ENCODE peak calls at places on chromosomes 13 and 19, in seven cellular contexts. One of them, this sample, is unnamed.
A peak's percentile ranks its signal among the peaks of the same experiment; 100 is the strongest.

GRCh38 chr13:97125810-97126738 is 96.1 kb upstream of the MBNL2 start:
- DNase-seq in GM23338: no peak
- DNase-seq in left ventricle myocardium inferior: peak; percentile 23
- DNase-seq in PC-3: peak; percentile 61
- DNase-seq in CD8-positive, alpha-beta T cell: no peak
- DNase-seq in stomach: no peak
- DNase-seq in testis: no peak
- DNase-seq in this sample: peak; percentile 91

GRCh38 chr19:46728693-46729339 is 11.9 kb upstream of the PRKD2 start:
- DNase-seq in GM23338: peak; percentile 85
- DNase-seq in left ventricle myocardium inferior: peak; percentile 80
- DNase-seq in PC-3: peak; percentile 34
- DNase-seq in CD8-positive, alpha-beta T cell: peak; percentile 64
- DNase-seq in stomach: peak; percentile 82
- DNase-seq in testis: peak; percentile 77
- DNase-seq in this sample: peak; percentile 23

GRCh38 chr13:65638572-65639168 is 1591.5 kb downstream of the PCDH9 start:
- DNase-seq in GM23338: peak; percentile 72
- DNase-seq in left ventricle myocardium inferior: no peak
- DNase-seq in PC-3: peak; percentile 56
- DNase-seq in CD8-positive, alpha-beta T cell: no peak
- DNase-seq in stomach: no peak
- DNase-seq in testis: peak; percentile 25
- DNase-seq in this sample: peak; percentile 31

GRCh38 chr13:50529154-50529882 is 314.2 kb downstream of the DLEU7 start:
- DNase-seq in GM23338: no peak
- DNase-seq in left ventricle myocardium inferior: peak; percentile 89
- DNase-seq in PC-3: peak; percentile 14
- DNase-seq in CD8-positive, alpha-beta T cell: no peak
- DNase-seq in stomach: peak; percentile 87
- DNase-seq in testis: peak; percentile 65
- DNase-seq in this sample: peak; percentile 83

GRCh38 chr13:47592256-47592655 is 408.8 kb downstream of the SUCLA2 start:
- DNase-seq in GM23338: no peak
- DNase-seq in left ventricle myocardium inferior: no peak
- DNase-seq in PC-3: no peak
- DNase-seq in CD8-positive, alpha-beta T cell: no peak
- DNase-seq in stomach: no peak
- DNase-seq in testis: no peak
- DNase-seq in this sample: no peak

GRCh38 chr13:33446821-33447481 is 161.4 kb upstream of the STARD13 start:
- DNase-seq in GM23338: no peak
- DNase-seq in left ventricle myocardium inferior: no peak
- DNase-seq in PC-3: peak; percentile 75
- DNase-seq in CD8-positive, alpha-beta T cell: no peak
- DNase-seq in stomach: peak; percentile 62
- DNase-seq in testis: no peak
- DNase-seq in this sample: peak; percentile 53

GRCh38 chr13:95087746-95088305 is 213.4 kb downstream of the ABCC4 start:
- DNase-seq in GM23338: no peak
- DNase-seq in left ventricle myocardium inferior: no peak
- DNase-seq in PC-3: peak; percentile 69
- DNase-seq in CD8-positive, alpha-beta T cell: no peak
- DNase-seq in stomach: no peak
- DNase-seq in testis: no peak
- DNase-seq in this sample: peak; percentile 78

GRCh38 chr19:33035461-33035860 is 29.2 kb downstream of the RHPN2 start:
- DNase-seq in GM23338: no peak
- DNase-seq in left ventricle myocardium inferior: no peak
- DNase-seq in PC-3: no peak
- DNase-seq in CD8-positive, alpha-beta T cell: no peak
- DNase-seq in stomach: no peak
- DNase-seq in testis: no peak
- DNase-seq in this sample: no peak

GRCh38 chr13:40233731-40234195 is 432.7 kb downstream of the FOXO1 start:
- DNase-seq in GM23338: no peak
- DNase-seq in left ventricle myocardium inferior: peak; percentile 68
- DNase-seq in PC-3: no peak
- DNase-seq in CD8-positive, alpha-beta T cell: no peak
- DNase-seq in stomach: no peak
- DNase-seq in testis: peak; percentile 37
- DNase-seq in this sample: peak; percentile 92

GRCh38 chr13:73057284-73058025 is 1.4 kb upstream of the KLF5 start:
- DNase-seq in GM23338: no peak
- DNase-seq in left ventricle myocardium inferior: no peak
- DNase-seq in PC-3: peak; percentile 79
- DNase-seq in CD8-positive, alpha-beta T cell: no peak
- DNase-seq in stomach: no peak
- DNase-seq in testis: no peak
- DNase-seq in this sample: peak; percentile 67

GRCh38 chr19:2385053-2385721 is 25.1 kb downstream of the TMPRSS9 start:
- DNase-seq in GM23338: peak; percentile 91
- DNase-seq in left ventricle myocardium inferior: no peak
- DNase-seq in PC-3: peak; percentile 83
- DNase-seq in CD8-positive, alpha-beta T cell: no peak
- DNase-seq in stomach: no peak
- DNase-seq in testis: peak; percentile 39
- DNase-seq in this sample: peak; percentile 75

GRCh38 chr19:34430738-34431625 is 2.8 kb downstream of the UBA2 start:
- DNase-seq in GM23338: peak; percentile 83
- DNase-seq in left ventricle myocardium inferior: no peak
- DNase-seq in PC-3: peak; percentile 59
- DNase-seq in CD8-positive, alpha-beta T cell: no peak
- DNase-seq in stomach: no peak
- DNase-seq in testis: no peak
- DNase-seq in this sample: peak; percentile 60

DNA sequence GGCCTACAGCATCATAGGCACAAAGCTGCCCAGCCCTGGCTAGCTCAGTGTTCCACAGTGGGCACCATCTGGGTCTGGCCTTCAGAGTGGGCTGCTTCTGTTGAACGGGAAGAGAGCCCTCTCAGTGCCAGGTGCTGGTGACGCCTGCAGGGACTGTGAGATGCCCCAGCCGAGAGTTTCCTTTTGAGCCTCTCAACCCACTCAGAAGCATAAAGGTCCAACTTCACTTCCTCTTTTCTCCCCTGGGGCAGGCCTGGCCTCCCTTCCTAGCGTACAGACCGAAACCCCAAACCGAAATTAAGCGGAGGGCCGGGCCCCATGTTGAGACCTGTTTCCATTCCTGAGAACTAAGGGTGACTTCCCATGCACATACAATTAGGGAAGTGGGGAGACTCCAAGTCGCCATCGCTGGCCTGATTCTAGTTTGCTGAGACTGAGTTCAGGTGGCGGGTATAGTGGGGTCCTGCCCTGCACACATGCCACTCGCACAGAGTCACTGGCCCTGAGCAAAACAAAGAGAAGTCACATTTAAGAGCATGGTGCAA is 6.9 kb downstream of the RAB8A start:
- DNase-seq in GM23338: no peak
- DNase-seq in left ventricle myocardium inferior: no peak
- DNase-seq in PC-3: no peak
- DNase-seq in CD8-positive, alpha-beta T cell: no peak
- DNase-seq in stomach: peak; percentile 52
- DNase-seq in testis: no peak
- DNase-seq in this sample: no peak
- H3K4me3 ChIP-seq in GM23338: no peak overlapping the region
- H3K4me3 ChIP-seq in left ventricle myocardium inferior: no peak overlapping the region
- H3K4me3 ChIP-seq in PC-3: no peak overlapping the region
- H3K4me3 ChIP-seq in CD8-positive, alpha-beta T cell: no peak overlapping the region
- H3K4me3 ChIP-seq in stomach: no peak overlapping the region
- H3K4me3 ChIP-seq in testis: no peak overlapping the region
- H3K4me3 ChIP-seq in this sample: no peak overlapping the region

DNA sequence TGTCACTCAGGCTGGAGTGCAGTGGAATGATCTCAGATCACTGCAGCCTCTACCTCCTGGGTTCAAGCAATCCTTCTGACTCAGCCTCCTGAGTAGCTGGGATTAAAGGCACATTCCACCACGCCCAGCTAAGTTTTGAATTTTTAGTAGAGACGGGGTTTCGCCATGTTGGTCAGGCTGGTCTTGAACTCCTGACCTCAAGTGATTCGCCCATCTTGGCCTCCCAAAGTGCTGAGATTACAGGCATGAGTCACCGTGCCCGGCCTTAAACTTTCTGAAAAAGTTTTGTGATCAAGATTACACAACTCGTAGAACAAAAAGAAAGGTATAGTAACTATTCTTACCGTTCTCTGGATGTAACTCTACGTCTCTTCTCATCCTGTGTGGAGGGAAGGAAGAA is 21.2 kb downstream of the DNMT1 start:
- DNase-seq in GM23338: no peak
- DNase-seq in left ventricle myocardium inferior: no peak
- DNase-seq in PC-3: peak; percentile 57
- DNase-seq in CD8-positive, alpha-beta T cell: no peak
- DNase-seq in stomach: no peak
- DNase-seq in testis: no peak
- DNase-seq in this sample: peak; percentile 26
- TF ChIP-seq CTCF in GM23338: no peak
- TF ChIP-seq CTCF in left ventricle myocardium inferior: no peak
- TF ChIP-seq CTCF in PC-3: no peak
- TF ChIP-seq CTCF in CD8-positive, alpha-beta T cell: no peak
- TF ChIP-seq CTCF in stomach: no peak
- TF ChIP-seq CTCF in testis: no peak
- TF ChIP-seq CTCF in this sample: no peak

GRCh38 chr19:43455321-43456113 is 9.9 kb downstream of the LYPD3 start:
- DNase-seq in GM23338: no peak
- DNase-seq in left ventricle myocardium inferior: no peak
- DNase-seq in PC-3: peak; percentile 47
- DNase-seq in CD8-positive, alpha-beta T cell: no peak
- DNase-seq in stomach: no peak
- DNase-seq in testis: no peak
- DNase-seq in this sample: peak; percentile 30

GRCh38 chr19:43457809-43458208 is 7.6 kb downstream of the LYPD3 start:
- DNase-seq in GM23338: no peak
- DNase-seq in left ventricle myocardium inferior: no peak
- DNase-seq in PC-3: no peak
- DNase-seq in CD8-positive, alpha-beta T cell: no peak
- DNase-seq in stomach: no peak
- DNase-seq in testis: no peak
- DNase-seq in this sample: no peak

GRCh38 chr19:43450545-43450997 is 14.8 kb downstream of the LYPD3 start:
- DNase-seq in GM23338: no peak
- DNase-seq in left ventricle myocardium inferior: no peak
- DNase-seq in PC-3: no peak
- DNase-seq in CD8-positive, alpha-beta T cell: no peak
- DNase-seq in stomach: no peak
- DNase-seq in testis: no peak
- DNase-seq in this sample: peak; percentile 49

GRCh38 chr19:43447655-43448054 is 17.8 kb downstream of the LYPD3 start:
- DNase-seq in GM23338: no peak
- DNase-seq in left ventricle myocardium inferior: no peak
- DNase-seq in PC-3: no peak
- DNase-seq in CD8-positive, alpha-beta T cell: no peak
- DNase-seq in stomach: no peak
- DNase-seq in testis: no peak
- DNase-seq in this sample: no peak

DNA sequence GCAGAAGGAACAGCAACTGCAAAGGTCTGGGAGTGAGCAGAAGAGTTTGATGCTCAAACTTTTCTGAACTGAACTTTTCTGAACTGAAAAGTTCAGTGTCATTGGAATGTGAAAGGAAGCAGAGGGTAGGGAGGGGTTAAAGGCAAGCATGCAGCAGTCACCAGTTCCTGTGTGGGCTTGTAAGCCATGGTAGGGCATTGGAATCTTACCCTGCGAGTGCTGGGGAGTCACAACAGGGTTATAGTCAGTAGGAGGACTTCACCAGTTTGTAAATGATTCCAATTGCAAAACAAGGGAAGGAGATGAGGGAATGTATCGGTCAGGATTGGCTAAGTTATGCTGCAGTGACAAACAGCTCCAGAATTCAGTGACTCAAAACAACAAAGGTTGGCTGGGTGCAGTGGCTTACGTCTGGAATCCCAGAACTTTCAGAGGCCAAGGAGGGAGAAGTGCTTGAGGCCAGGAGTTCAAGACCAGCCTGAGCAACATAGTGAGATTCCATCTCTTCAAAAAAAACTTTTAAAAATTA is 12.8 kb downstream of the LYPD3 start:
- DNase-seq in GM23338: no peak
- DNase-seq in left ventricle myocardium inferior: no peak
- DNase-seq in PC-3: no peak
- DNase-seq in CD8-positive, alpha-beta T cell: no peak
- DNase-seq in stomach: no peak
- DNase-seq in testis: no peak
- DNase-seq in this sample: peak; percentile 92
- H3K36me3 ChIP-seq in GM23338: no peaks in the 10 kb centered on the region
- H3K36me3 ChIP-seq in left ventricle myocardium inferior: no peaks in the 10 kb centered on the region
- H3K36me3 ChIP-seq in PC-3: no peaks in the 10 kb centered on the region
- H3K36me3 ChIP-seq in CD8-positive, alpha-beta T cell: no peaks in the 10 kb centered on the region
- H3K36me3 ChIP-seq in stomach: no peaks in the 10 kb centered on the region
- H3K36me3 ChIP-seq in testis: no peaks in the 10 kb centered on the region
- H3K36me3 ChIP-seq in this sample: no peaks in the 10 kb centered on the region

GRCh38 chr19:18225355-18225701 is 910 bp downstream of the PDE4C start:
- DNase-seq in GM23338: no peak
- DNase-seq in left ventricle myocardium inferior: no peak
- DNase-seq in PC-3: no peak
- DNase-seq in CD8-positive, alpha-beta T cell: no peak
- DNase-seq in stomach: no peak
- DNase-seq in testis: no peak
- DNase-seq in this sample: no peak
- H3K4me3 ChIP-seq in GM23338: peak overlapping the region; percentile 61
- H3K4me3 ChIP-seq in left ventricle myocardium inferior: peak overlapping the region; percentile 69
- H3K4me3 ChIP-seq in PC-3: no peak overlapping the region
- H3K4me3 ChIP-seq in CD8-positive, alpha-beta T cell: no peak overlapping the region
- H3K4me3 ChIP-seq in stomach: peak overlapping the region; percentile 38
- H3K4me3 ChIP-seq in testis: no peak overlapping the region
- H3K4me3 ChIP-seq in this sample: no peak overlapping the region

DNA sequence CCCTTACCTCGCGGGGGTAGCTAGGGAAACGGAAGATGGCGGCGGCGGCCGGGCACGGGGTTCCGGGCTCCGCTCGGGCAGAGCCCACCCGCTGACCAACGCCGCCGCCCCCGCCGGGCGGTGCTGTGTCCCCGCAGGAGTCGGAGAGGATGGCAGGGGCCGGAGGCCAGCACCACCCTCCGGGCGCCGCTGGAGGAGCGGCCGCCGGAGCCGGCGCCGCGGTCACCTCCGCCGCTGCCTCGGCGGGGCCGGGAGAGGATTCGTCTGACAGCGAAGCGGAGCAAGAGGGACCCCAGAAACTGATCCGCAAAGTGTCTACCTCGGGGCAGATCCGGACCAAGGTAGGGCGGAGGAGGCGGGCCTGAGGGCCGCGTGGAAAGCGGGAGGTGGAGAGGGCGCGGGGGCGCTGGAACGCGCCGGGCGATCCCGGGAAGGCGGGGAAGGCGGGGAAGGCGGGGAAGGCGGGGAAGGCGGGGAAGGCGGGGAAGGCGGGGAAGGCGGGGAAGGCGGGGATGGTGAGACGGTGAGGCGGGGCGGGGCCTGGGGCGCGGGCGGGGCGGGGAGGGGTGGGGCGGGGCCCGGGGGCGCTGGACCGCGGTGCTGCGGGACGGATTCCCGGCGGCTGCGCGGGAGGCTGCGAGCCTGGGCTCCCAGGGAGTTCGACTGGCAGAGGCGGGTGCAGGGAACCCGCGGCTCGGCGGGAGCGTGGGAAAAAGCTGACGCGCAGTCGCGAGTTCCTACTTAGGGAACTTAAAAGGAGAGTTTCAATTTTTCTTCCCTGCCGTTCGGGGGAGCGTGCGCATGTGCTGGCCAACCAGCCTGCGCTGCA is at the start of gene DGKH:
- DNase-seq in GM23338: peak; percentile 70
- DNase-seq in left ventricle myocardium inferior: peak; percentile 87
- DNase-seq in PC-3: peak; percentile 61
- DNase-seq in CD8-positive, alpha-beta T cell: peak; percentile 23
- DNase-seq in stomach: peak; percentile 85
- DNase-seq in testis: peak; percentile 85
- DNase-seq in this sample: peak; percentile 59
- TF ChIP-seq CTCF in GM23338: no peak
- TF ChIP-seq CTCF in left ventricle myocardium inferior: peak; percentile 48
- TF ChIP-seq CTCF in PC-3: peak; percentile 29
- TF ChIP-seq CTCF in CD8-positive, alpha-beta T cell: no peak
- TF ChIP-seq CTCF in stomach: no peak
- TF ChIP-seq CTCF in testis: no peak
- TF ChIP-seq CTCF in this sample: peak; percentile 19

GRCh38 chr19:10132848-10133350 is 13.2 kb upstream of the EIF3G start:
- DNase-seq in GM23338: no peak
- DNase-seq in left ventricle myocardium inferior: no peak
- DNase-seq in PC-3: no peak
- DNase-seq in CD8-positive, alpha-beta T cell: no peak
- DNase-seq in stomach: no peak
- DNase-seq in testis: no peak
- DNase-seq in this sample: no peak
- H3K36me3 ChIP-seq in GM23338: peaks cover 18% of the 10 kb centered on the region
- H3K36me3 ChIP-seq in left ventricle myocardium inferior: peaks cover 80% of the 10 kb centered on the region
- H3K36me3 ChIP-seq in PC-3: peaks cover 50% of the 10 kb centered on the region
- H3K36me3 ChIP-seq in CD8-positive, alpha-beta T cell: peaks cover 41% of the 10 kb centered on the region
- H3K36me3 ChIP-seq in stomach: peaks cover 55% of the 10 kb centered on the region
- H3K36me3 ChIP-seq in testis: no peaks in the 10 kb centered on the region
- H3K36me3 ChIP-seq in this sample: peaks cover 14% of the 10 kb centered on the region

This sample was measured in bronchial epithelial cell.